ENCODE peak calls at places on chromosome 19, in five cellular contexts. R is endothelial cell of umbilical vein, V is breast epithelium, J is stomach, P is HepG2. Y is an unnamed sample.

GRCh38 chr19:7968796-7969559 is 25.5 kb upstream of the TIMM44 start:
- DNase-seq in J (no peak), V (no peak), P (no peak), R (no peak), Y (no peak)

GRCh38 chr19:49546825-49547565 is 19.2 kb downstream of the RCN3 start:
- DNase-seq in P (peak; percentile 85), R (peak; percentile 90), V (peak; percentile 68), J (peak; percentile 74), Y (peak; percentile 86)

GRCh38 chr19:16204005-16204294 is 6.2 kb downstream of the AP1M1 start:
- DNase-seq in P (no peak), J (no peak), V (no peak), R (no peak), Y (no peak)

GRCh38 chr19:50772408-50773311 is 2.4 kb downstream of the GPR32 start:
- DNase-seq in J (no peak), R (peak; percentile 21), P (no peak), V (no peak), Y (no peak)

GRCh38 chr19:19602713-19603320 is 15.7 kb downstream of the PBX4 start:
- DNase-seq in V (no peak), J (no peak), P (no peak), R (no peak), Y (no peak)

GRCh38 chr19:34018546-34018945 is 153.8 kb upstream of the LSM14A start:
- DNase-seq in R (no peak), P (no peak), V (no peak), J (no peak), Y (no peak)

GRCh38 chr19:16846901-16847300 is 17.7 kb downstream of the SIN3B start:
- DNase-seq in J (no peak), P (no peak), R (no peak), V (no peak), Y (no peak)

GRCh38 chr19:17553256-17553655 is 2.2 kb upstream of the COLGALT1 start:
- DNase-seq in J (no peak), R (peak; percentile 99), V (peak; percentile 52), P (no peak), Y (peak; percentile 49)

GRCh38 chr19:13691569-13691968 is 72.8 kb upstream of the MRI1 start:
- DNase-seq in J (no peak), P (no peak), R (no peak), V (no peak), Y (no peak)

GRCh38 chr19:35179830-35180229 is 25.3 kb downstream of the FXYD5 start:
- DNase-seq in R (no peak), P (no peak), V (no peak), J (no peak), Y (no peak)

GRCh38 chr19:51777570-51778460 is 16.8 kb downstream of the FPR2 start:
- DNase-seq in P (peak; percentile 74), V (peak; percentile 23), R (peak; percentile 52), J (peak; percentile 45), Y (peak; percentile 62)

GRCh38 chr19:49567722-49568454 is 12.5 kb downstream of the NOSIP start:
- DNase-seq in P (no peak), J (no peak), V (no peak), R (no peak), Y (no peak)

GRCh38 chr19:44847144-44848035 is 1.3 kb downstream of the NECTIN2 start:
- DNase-seq in J (peak; percentile 92), P (peak; percentile 42), V (peak; percentile 89), R (peak; percentile 74), Y (peak; percentile 86)

GRCh38 chr19:12331211-12331941 is 2.1 kb downstream of the ZNF563 start:
- DNase-seq in P (peak; percentile 96), R (no peak), V (no peak), J (no peak), Y (no peak)

GRCh38 chr19:46970815-46971214 is 48.8 kb upstream of the NPAS1 start:
- DNase-seq in P (no peak), R (no peak), V (no peak), J (no peak), Y (no peak)

GRCh38 chr19:18416778-18417249 is 2.4 kb upstream of the SSBP4 start:
- DNase-seq in P (peak; percentile 70), J (peak; percentile 74), R (peak; percentile 89), V (peak; percentile 83), Y (peak; percentile 53)

GRCh38 chr19:17076539-17076919 is 952 bp downstream of the MYO9B start:
- DNase-seq in P (no peak), J (no peak), R (peak; percentile 19), V (no peak), Y (no peak)

GRCh38 chr19:48490980-48491792 is 20.4 kb downstream of the LMTK3 start:
- DNase-seq in P (no peak), R (no peak), V (peak; percentile 50), J (peak; percentile 56), Y (no peak)

GRCh38 chr19:19642506-19643157 is 825 bp downstream of the GMIP start:
- DNase-seq in V (no peak), J (no peak), P (no peak), R (peak; percentile 16), Y (no peak)

GRCh38 chr19:11881151-11881800 is 6.3 kb upstream of the ZNF69 start:
- DNase-seq in V (peak; percentile 26), J (peak; percentile 76), R (peak; percentile 54), P (peak; percentile 49), Y (peak; percentile 49)

GRCh38 chr19:17632577-17632976 is 55.6 kb downstream of the UNC13A start:
- DNase-seq in R (no peak), J (no peak), P (no peak), V (no peak), Y (no peak)

GRCh38 chr19:51198641-51199040 is 26.2 kb upstream of the CD33 start:
- DNase-seq in P (no peak), R (no peak), J (no peak), V (no peak), Y (no peak)

GRCh38 chr19:45150731-45151725 is 9.8 kb downstream of the NKPD1 start:
- DNase-seq in R (no peak), P (no peak), V (no peak), J (no peak), Y (no peak)

GRCh38 chr19:35334064-35334753 is 5.2 kb downstream of the CD22 start:
- DNase-seq in J (no peak), V (no peak), P (no peak), R (no peak), Y (no peak)

GRCh38 chr19:52735734-52736133 is 890 bp upstream of the ZNF611 start:
- DNase-seq in R (peak; percentile 72), P (peak; percentile 51), J (peak; percentile 38), V (peak; percentile 80), Y (peak; percentile 61)

GRCh38 chr19:43467730-43468129 is 2.3 kb upstream of the LYPD3 start:
- DNase-seq in P (peak; percentile 18), J (no peak), R (peak; percentile 15), V (no peak), Y (no peak)

GRCh38 chr19:33040994-33041827 is 23.5 kb downstream of the RHPN2 start:
- DNase-seq in V (no peak), P (peak; percentile 100), R (no peak), J (peak; percentile 50), Y (no peak)

GRCh38 chr19:45200614-45201013 is 22.0 kb downstream of the BLOC1S3 start:
- DNase-seq in R (peak; percentile 73), V (no peak), P (peak; percentile 62), J (peak; percentile 33), Y (no peak)

GRCh38 chr19:29872224-29872731 is 60.5 kb downstream of the CCNE1 start:
- DNase-seq in P (no peak), R (no peak), V (no peak), J (no peak), Y (no peak)

GRCh38 chr19:18507727-18508440 is 14.0 kb downstream of the ELL start:
- DNase-seq in J (no peak), P (peak; percentile 82), V (no peak), R (peak; percentile 31), Y (no peak)

GRCh38 chr19:12825259-12826131 is 8.9 kb downstream of the RTBDN start:
- DNase-seq in V (no peak), J (peak; percentile 30), P (no peak), R (peak; percentile 43), Y (no peak)

GRCh38 chr19:16435999-16436650 is 35.6 kb downstream of the EPS15L1 start:
- DNase-seq in J (no peak), V (no peak), P (no peak), R (peak; percentile 93), Y (no peak)

GRCh38 chr19:45254044-45254531 is 3.0 kb downstream of the MARK4 start:
- DNase-seq in J (no peak), P (no peak), V (no peak), R (no peak), Y (no peak)

GRCh38 chr19:18292810-18293641 is 11.6 kb upstream of the JUND start:
- DNase-seq in R (peak; percentile 70), V (peak; percentile 70), J (peak; percentile 71), P (peak; percentile 75), Y (peak; percentile 45)

GRCh38 chr19:18542936-18543813 is at the start of gene FKBP8:
- DNase-seq in R (peak; percentile 87), J (peak; percentile 95), V (peak; percentile 92), P (peak; percentile 67), Y (peak; percentile 92)

GRCh38 chr19:45322311-45322710 is 364 bp downstream of the CKM start:
- DNase-seq in V (no peak), R (no peak), P (peak; percentile 48), J (no peak), Y (no peak)

GRCh38 chr19:53055117-53055516 is 10.6 kb downstream of the ERVV-2 start:
- DNase-seq in R (no peak), J (no peak), V (no peak), P (peak; percentile 19), Y (no peak)

GRCh38 chr19:3412066-3412465 is 45.7 kb downstream of the NFIC start:
- DNase-seq in P (no peak), V (no peak), J (no peak), R (no peak), Y (no peak)
- TF ChIP-seq POLR2A in P (no peak), V (no peak), J (no peak), R (no peak), Y (no peak)

GRCh38 chr19:1259873-1260748 is 9.0 kb upstream of the CIRBP start:
- DNase-seq in P (no peak), R (peak; percentile 24), V (no peak), J (no peak), Y (no peak)
- TF ChIP-seq POLR2AphosphoS5 in P (no peak), R (no peak), V (no peak), J (no peak), Y (no peak)

DNA sequence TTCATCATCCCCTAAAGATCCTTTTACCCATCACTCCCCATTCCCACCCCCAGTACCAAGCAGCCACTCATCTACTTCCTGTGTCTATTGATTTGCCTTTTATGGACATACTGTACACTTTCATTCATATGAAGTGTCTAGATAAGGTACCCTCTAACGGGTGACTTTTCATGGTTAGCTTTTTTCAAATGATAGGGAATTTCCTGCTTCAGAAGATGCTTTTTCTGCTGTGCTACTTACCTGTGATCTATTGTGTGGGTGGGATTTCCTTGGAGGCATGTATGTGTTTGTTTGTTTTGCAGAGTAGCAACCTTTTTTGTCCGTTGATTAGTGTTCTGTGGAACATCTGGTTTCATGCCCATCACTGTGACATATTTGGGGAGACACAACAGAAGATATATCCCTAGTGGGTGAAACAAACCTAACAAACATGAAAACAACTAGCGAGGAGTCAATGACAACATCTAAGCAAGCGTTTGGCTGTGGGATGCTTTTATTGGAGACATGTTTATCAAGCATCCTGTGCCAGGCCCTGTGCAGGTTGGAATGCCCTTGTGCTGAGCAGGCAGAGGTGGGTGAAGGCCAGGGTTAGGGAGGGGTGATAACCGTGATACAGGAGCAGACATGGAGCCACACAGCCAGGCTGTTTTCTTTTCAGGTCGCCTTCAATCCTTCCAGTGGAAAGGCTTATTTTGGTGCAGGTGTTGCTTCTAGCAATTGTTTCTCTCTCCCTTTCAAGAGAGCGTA is 17.6 kb downstream of the SPINT2 start:
- DNase-seq in J (no peak), V (no peak), P (no peak), R (no peak), Y (no peak)
- H3K4me1 ChIP-seq in J (peaks cover 53% of the 10 kb centered on the region), V (no peaks in the 10 kb centered on the region), P (peaks cover 14% of the 10 kb centered on the region), R (peaks cover 24% of the 10 kb centered on the region), Y (peaks cover 21% of the 10 kb centered on the region)

GRCh38 chr19:54473071-54473941 is at the start of gene CDC42EP5:
- DNase-seq in P (no peak), J (peak; percentile 50), R (peak; percentile 90), V (peak; percentile 72), Y (peak; percentile 55)
- TF ChIP-seq POLR2A in P (no peak), J (no peak), R (no peak), V (peak; percentile 23), Y (peak; percentile 85)